ENCODE peak calls at places on chromosome 17, in ten cellular contexts. J, B, V, D, C, X, O, Z, T and Q are unnamed samples.

GRCh38 chr17:17216236-17216635 is 10.1 kb upstream of the PLD6 start:
- DNase-seq in J (no peak), B (no peak), V (no peak), D (no peak), C (no peak), X (no peak), O (no peak), Z (no peak), T (no peak), Q (no peak)

GRCh38 chr17:72219824-72220473 is 99.1 kb downstream of the SOX9 start:
- DNase-seq in J (no peak), B (no peak), V (no peak), D (no peak), C (no peak), X (no peak), O (no peak), Z (no peak), T (no peak), Q (no peak)

GRCh38 chr17:39591958-39592954 is 15.5 kb downstream of the NEUROD2 start:
- DNase-seq in J (peak), B (no peak), V (peak), D (no peak), C (no peak), X (no peak), O (no peak), Z (peak), T (no peak), Q (no peak)

GRCh38 chr17:5809580-5810188 is 225.4 kb upstream of the NLRP1 start:
- DNase-seq in J (no peak), B (no peak), V (no peak), D (no peak), C (no peak), X (no peak), O (no peak), Z (no peak), T (no peak), Q (no peak)

GRCh38 chr17:44014133-44014436 is 678 bp downstream of the TMEM101 start:
- DNase-seq in J (no peak), B (no peak), V (no peak), D (no peak), C (no peak), X (no peak), O (no peak), Z (no peak), T (no peak), Q (no peak)

GRCh38 chr17:1532836-1533602 is 16.6 kb upstream of the INPP5K start:
- DNase-seq in J (peak), B (peak), V (peak), D (no peak), C (no peak), X (no peak), O (no peak), Z (no peak), T (no peak), Q (no peak)

GRCh38 chr17:36850794-36851193 is 86.5 kb upstream of the LHX1 start:
- DNase-seq in J (no peak), B (no peak), V (no peak), D (no peak), C (no peak), X (no peak), O (no peak), Z (peak), T (no peak), Q (no peak)

GRCh38 chr17:72392056-72393010 is 271.5 kb downstream of the SOX9 start:
- DNase-seq in J (no peak), B (no peak), V (no peak), D (no peak), C (no peak), X (peak), O (no peak), Z (peak), T (no peak), Q (no peak)

GRCh38 chr17:67281053-67281452 is 36.1 kb upstream of the HELZ start:
- DNase-seq in J (peak), B (no peak), V (no peak), D (no peak), C (no peak), X (no peak), O (no peak), Z (no peak), T (peak), Q (no peak)

GRCh38 chr17:27569884-27570577 is 61.0 kb upstream of the LGALS9 start:
- DNase-seq in J (no peak), B (no peak), V (no peak), D (no peak), C (no peak), X (no peak), O (no peak), Z (no peak), T (no peak), Q (no peak)

GRCh38 chr17:75325827-75326586 is 36.8 kb upstream of the SLC25A19 start:
- DNase-seq in J (no peak), B (no peak), V (no peak), D (no peak), C (no peak), X (no peak), O (no peak), Z (peak), T (peak), Q (no peak)

GRCh38 chr17:42387663-42388380 is 420 bp downstream of the STAT3 start:
- DNase-seq in J (peak), B (peak), V (peak), D (no peak), C (peak), X (no peak), O (no peak), Z (no peak), T (no peak), Q (peak)

GRCh38 chr17:79374807-79375206 is 236.0 kb downstream of the RBFOX3 start:
- DNase-seq in J (no peak), B (no peak), V (no peak), D (no peak), C (no peak), X (no peak), O (no peak), Z (no peak), T (no peak), Q (no peak)

GRCh38 chr17:66778531-66778930 is 56.4 kb upstream of the CACNG5 start:
- DNase-seq in J (peak), B (no peak), V (no peak), D (no peak), C (no peak), X (no peak), O (no peak), Z (no peak), T (no peak), Q (no peak)

GRCh38 chr17:73224663-73225305 is 31.9 kb downstream of the COG1 start:
- DNase-seq in J (no peak), B (no peak), V (no peak), D (no peak), C (no peak), X (no peak), O (no peak), Z (no peak), T (no peak), Q (no peak)

GRCh38 chr17:879546-879945 is 97.4 kb downstream of the MRM3 start:
- DNase-seq in J (peak), B (peak), V (peak), D (no peak), C (peak), X (no peak), O (peak), Z (peak), T (peak), Q (peak)